ENCODE peak calls at places on chromosomes 13 and 19, in eight cellular contexts. H is AG04450, I is dorsolateral prefrontal cortex, U is caudate nucleus, F is psoas muscle, Y is neuronal stem cell, Z is aorta, A is IMR-90. G is an unnamed sample.

GRCh38 chr19:32866061-32866460 is 3.5 kb downstream of the SLC7A9 start:
- DNase-seq in A (no peak), H (no peak), Z (no peak), Y (no peak), F (no peak), I (no peak), U (no peak), G (no peak)

GRCh38 chr13:36685912-36686311 is 12.1 kb downstream of the SERTM1 start:
- DNase-seq in H (no peak), Y (no peak), Z (peak; percentile 50), F (no peak), A (peak; percentile 6), I (no peak), U (no peak), G (peak; percentile 26)

GRCh38 chr19:371501-372160 is 27.0 kb upstream of the MIER2 start:
- DNase-seq in U (no peak), I (no peak), Y (no peak), A (no peak), Z (peak; percentile 17), H (no peak), F (no peak), G (no peak)

GRCh38 chr19:14795078-14795721 is 16.8 kb upstream of the ADGRE2 start:
- DNase-seq in I (no peak), A (no peak), Z (no peak), F (no peak), Y (no peak), H (no peak), U (no peak), G (no peak)

GRCh38 chr13:93847162-93847561 is 620.6 kb downstream of the GPC6 start:
- DNase-seq in U (no peak), A (peak; percentile 93), F (no peak), Z (no peak), Y (no peak), I (no peak), H (peak; percentile 42), G (peak; percentile 8)

GRCh38 chr19:31430381-31430780 is 81.1 kb upstream of the TSHZ3 start:
- DNase-seq in U (no peak), A (no peak), H (no peak), Y (no peak), Z (no peak), I (no peak), F (no peak), G (no peak)

GRCh38 chr13:54913668-54914067 is 1885.1 kb downstream of the OLFM4 start:
- DNase-seq in I (no peak), F (no peak), Y (no peak), H (no peak), Z (no peak), A (no peak), U (no peak), G (no peak)

GRCh38 chr19:57559008-57559403 is 657 bp downstream of the ZNF550 start:
- DNase-seq in F (no peak), U (no peak), H (no peak), Y (no peak), A (no peak), Z (no peak), I (no peak), G (no peak)

GRCh38 chr19:6476155-6476895 is 5.3 kb downstream of the DENND1C start:
- DNase-seq in A (peak; percentile 10), F (peak; percentile 65), U (peak; percentile 65), Z (peak; percentile 63), H (no peak), I (peak; percentile 75), Y (peak; percentile 98), G (peak; percentile 22)

GRCh38 chr13:33940898-33941297 is 122.9 kb downstream of the RFC3 start:
- DNase-seq in A (peak; percentile 4), I (no peak), Z (no peak), U (no peak), F (no peak), H (no peak), Y (peak; percentile 17), G (peak; percentile 85)

GRCh38 chr13:30196025-30196424 is 111.3 kb downstream of the KATNAL1 start:
- DNase-seq in F (no peak), A (peak; percentile 41), I (no peak), U (no peak), Y (peak; percentile 4), Z (no peak), H (no peak), G (no peak)

GRCh38 chr19:18460313-18460712 is 22.4 kb upstream of the ISYNA1 start:
- DNase-seq in Z (peak; percentile 86), A (peak; percentile 86), F (peak; percentile 90), U (no peak), I (no peak), H (peak; percentile 57), Y (no peak), G (no peak)

GRCh38 chr13:45875951-45876350 is 24.4 kb upstream of the SIAH3 start:
- DNase-seq in A (no peak), Y (no peak), U (no peak), F (no peak), H (no peak), I (no peak), Z (no peak), G (peak; percentile 56)

GRCh38 chr13:99650410-99650809 is 149.1 kb downstream of the TM9SF2 start:
- DNase-seq in H (no peak), U (no peak), Y (no peak), I (no peak), A (no peak), Z (no peak), F (no peak), G (no peak)

GRCh38 chr19:41367848-41368301 is 3.9 kb upstream of the B9D2 start:
- DNase-seq in A (peak; percentile 96), U (no peak), Z (no peak), H (peak; percentile 81), F (no peak), I (no peak), Y (no peak), G (peak; percentile 72)

GRCh38 chr13:111006508-111007031 is 91.7 kb upstream of the ANKRD10 start:
- DNase-seq in H (no peak), F (peak; percentile 83), Z (peak; percentile 93), U (no peak), A (peak; percentile 84), Y (peak; percentile 1), I (no peak), G (no peak)

GRCh38 chr19:4371209-4371897 is 28.0 kb downstream of the MPND start:
- DNase-seq in A (no peak), U (no peak), Z (no peak), H (no peak), I (no peak), Y (no peak), F (peak; percentile 63), G (no peak)
- H3K27ac ChIP-seq in A (no peak overlapping the region), U (no peak overlapping the region), Z (no peak overlapping the region), H (no peak overlapping the region), I (peak overlapping the region; percentile 97), Y (peak overlapping the region; percentile 19), F (peak overlapping the region; percentile 85), G (peak overlapping the region; percentile 98)

GRCh38 chr13:109196896-109197295 is 567.5 kb downstream of the MYO16 start:
- DNase-seq in U (no peak), A (no peak), H (no peak), Y (peak; percentile 26), Z (no peak), F (no peak), I (no peak), G (no peak)

GRCh38 chr13:109199280-109199679 is 569.9 kb downstream of the MYO16 start:
- DNase-seq in H (no peak), I (no peak), A (no peak), Y (no peak), F (no peak), Z (no peak), U (no peak), G (no peak)

GRCh38 chr13:109200556-109200955 is 571.1 kb downstream of the MYO16 start:
- DNase-seq in I (no peak), A (peak; percentile 6), Z (no peak), U (no peak), Y (no peak), F (no peak), H (no peak), G (no peak)

GRCh38 chr13:109203587-109203986 is 574.2 kb downstream of the MYO16 start:
- DNase-seq in Z (no peak), H (no peak), U (no peak), I (no peak), A (no peak), Y (no peak), F (no peak), G (no peak)

GRCh38 chr13:109198585-109198984 is 569.2 kb downstream of the MYO16 start:
- DNase-seq in I (no peak), Y (no peak), A (peak; percentile 31), F (no peak), U (no peak), Z (no peak), H (no peak), G (peak; percentile 80)
- H3K27ac ChIP-seq in I (no peak overlapping the region), Y (no peak overlapping the region), A (no peak overlapping the region), F (no peak overlapping the region), U (no peak overlapping the region), Z (no peak overlapping the region), H (no peak overlapping the region), G (no peak overlapping the region)

DNA sequence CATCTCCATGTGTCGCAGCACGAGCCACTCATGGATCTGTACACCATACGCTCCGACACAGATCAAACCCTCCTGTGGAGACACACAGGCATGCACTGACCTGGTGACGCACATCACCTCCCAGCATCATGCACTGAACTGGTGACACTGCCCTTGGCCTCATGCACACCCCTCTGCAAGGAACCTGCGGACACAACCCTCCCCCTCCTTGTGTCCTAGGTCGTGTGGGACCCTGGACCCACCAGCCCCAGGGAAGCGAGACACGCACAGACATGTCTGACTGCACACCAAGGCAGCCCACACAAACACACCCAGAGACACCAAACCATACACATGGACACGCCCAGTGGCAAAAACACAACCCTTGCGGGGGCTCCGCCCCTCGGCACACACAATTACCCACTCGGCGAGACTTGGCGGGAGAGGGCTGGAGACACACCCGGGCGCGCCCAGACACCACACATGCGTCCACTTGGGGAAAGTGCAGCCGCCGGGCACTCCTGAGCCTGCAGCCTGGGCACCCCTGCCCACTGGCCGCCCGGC is 2.0 kb upstream of the KCNN4 start:
- DNase-seq in I (no peak), Z (no peak), A (no peak), H (no peak), F (no peak), Y (no peak), U (no peak), G (no peak)
- H3K27ac ChIP-seq in I (no peak overlapping the region), Z (no peak overlapping the region), A (no peak overlapping the region), H (no peak overlapping the region), F (no peak overlapping the region), Y (no peak overlapping the region), U (no peak overlapping the region), G (peak overlapping the region; percentile 23)

DNA sequence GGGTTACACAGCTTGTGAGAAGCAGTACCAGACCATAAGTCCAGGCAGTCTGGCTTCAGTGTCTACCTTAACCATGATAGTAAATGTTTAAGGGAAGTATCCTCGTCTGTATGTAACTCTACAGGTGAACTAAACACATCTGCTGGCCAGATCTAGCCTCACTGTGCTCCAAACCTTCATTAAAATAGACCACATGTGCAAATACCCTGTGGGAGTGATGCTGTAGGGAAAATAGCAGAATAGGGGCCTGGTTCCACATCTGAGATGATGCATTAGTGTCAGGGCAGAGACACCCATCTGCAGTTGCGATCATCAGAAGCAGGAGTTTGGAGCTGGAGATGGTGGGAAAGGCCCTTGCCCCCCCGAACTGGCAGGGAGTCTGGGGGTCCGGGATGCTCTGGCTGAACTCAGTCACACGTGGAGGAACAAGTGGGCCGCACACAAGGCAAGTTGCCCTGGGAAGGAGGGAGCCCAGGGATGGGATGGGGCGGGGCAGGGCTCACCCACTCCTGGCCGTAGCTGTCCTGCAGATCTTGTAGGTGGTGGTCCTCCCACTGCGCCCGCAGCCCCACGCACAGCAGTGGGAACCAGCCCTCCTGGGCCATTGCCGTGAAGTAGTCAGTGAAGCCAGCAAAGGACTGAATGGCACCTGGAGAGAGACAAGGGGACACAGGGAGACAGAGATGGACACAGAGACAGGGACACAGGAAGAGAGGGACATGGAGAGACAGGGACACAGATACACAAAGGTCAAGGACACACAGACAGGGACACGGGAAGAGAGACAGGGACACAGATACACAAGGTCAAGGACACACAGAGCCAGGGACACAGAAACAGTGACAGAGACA is 7.3 kb downstream of the TMEM147 start:
- DNase-seq in A (no peak), H (no peak), Y (no peak), I (no peak), U (no peak), F (no peak), Z (no peak), G (no peak)
- H3K27ac ChIP-seq in A (no peak overlapping the region), H (no peak overlapping the region), Y (no peak overlapping the region), I (no peak overlapping the region), U (no peak overlapping the region), F (no peak overlapping the region), Z (no peak overlapping the region), G (no peak overlapping the region)

G was measured in epithelial cell of prostate.